ENCODE peak calls at places on chromosomes 13 and 19, in eight cellular contexts. M is left ventricle myocardium superior; C is left colon; Q is NB4; P is activated CD4-positive, alpha-beta T cell treated with anti-CD3 and anti-CD28 coated beads, Interleukin-2, amount 10 ng/mL, durations not matched to agents 7 days and 5 days; Y is AG09319; G is astrocyte of the spinal cord; N is cardiac fibroblast. B is an unnamed sample.

GRCh38 chr19:3576696-3577443 is 4.1 kb downstream of the HMG20B start:
- DNase-seq in M (peak; percentile 82), C (peak; percentile 66), Q (no peak), P (no peak), Y (no peak), G (peak; percentile 67), N (peak; percentile 64), B (no peak)

GRCh38 chr19:42284066-42284501 is 15.0 kb downstream of the CIC start:
- DNase-seq in M (peak; percentile 91), C (peak; percentile 83), Q (peak; percentile 74), P (peak; percentile 83), Y (peak; percentile 57), G (peak; percentile 65), N (peak; percentile 67), B (no peak)

GRCh38 chr13:39364797-39365468 is 238.1 kb downstream of the LHFPL6 start:
- DNase-seq in M (no peak), C (no peak), Q (no peak), P (no peak), Y (no peak), G (peak; percentile 34), N (no peak), B (no peak)

GRCh38 chr13:79678100-79678499 is 197.1 kb downstream of the NDFIP2 start:
- DNase-seq in M (no peak), C (no peak), Q (no peak), P (no peak), Y (no peak), G (peak; percentile 33), N (peak; percentile 39), B (no peak)

GRCh38 chr19:55454787-55455243 is 6.6 kb downstream of the ISOC2 start:
- DNase-seq in M (no peak), C (peak; percentile 49), Q (peak; percentile 46), P (peak; percentile 63), Y (no peak), G (no peak), N (peak; percentile 54), B (no peak)

GRCh38 chr13:21326155-21327030 is 132.7 kb downstream of the ZDHHC20 start:
- DNase-seq in M (no peak), C (peak; percentile 35), Q (no peak), P (no peak), Y (peak; percentile 44), G (peak; percentile 35), N (peak; percentile 18), B (no peak)

GRCh38 chr13:65929436-65929835 is 1300.7 kb downstream of the PCDH9 start:
- DNase-seq in M (no peak), C (no peak), Q (no peak), P (no peak), Y (no peak), G (no peak), N (peak; percentile 23), B (no peak)

GRCh38 chr19:41377977-41378707 is 1.8 kb downstream of the TMEM91 start:
- DNase-seq in M (no peak), C (no peak), Q (no peak), P (no peak), Y (no peak), G (no peak), N (no peak), B (no peak)

GRCh38 chr19:55362990-55363716 is at the start of gene GARIN5B:
- DNase-seq in M (no peak), C (no peak), Q (no peak), P (no peak), Y (no peak), G (no peak), N (no peak), B (no peak)

GRCh38 chr19:29699861-29700260 is 15.2 kb downstream of the C19orf12 start:
- DNase-seq in M (no peak), C (no peak), Q (no peak), P (no peak), Y (no peak), G (no peak), N (no peak), B (no peak)

GRCh38 chr19:2097330-2098327 is 914 bp downstream of the IZUMO4 start:
- DNase-seq in M (peak; percentile 53), C (no peak), Q (no peak), P (peak; percentile 51), Y (no peak), G (no peak), N (no peak), B (no peak)

GRCh38 chr19:2095338-2095938 is 688 bp downstream of the MOB3A start:
- DNase-seq in M (no peak), C (peak; percentile 51), Q (no peak), P (no peak), Y (no peak), G (no peak), N (no peak), B (no peak)

GRCh38 chr13:25415196-25415595 is 43.4 kb downstream of the ATP8A2 start:
- DNase-seq in M (no peak), C (no peak), Q (no peak), P (no peak), Y (no peak), G (no peak), N (no peak), B (no peak)

GRCh38 chr19:51448011-51448744 is 10.1 kb downstream of the SIGLEC8 start:
- DNase-seq in M (no peak), C (no peak), Q (peak; percentile 42), P (peak; percentile 44), Y (no peak), G (no peak), N (no peak), B (no peak)

GRCh38 chr19:47232422-47233211 is 1.6 kb upstream of the BBC3 start:
- DNase-seq in M (no peak), C (peak; percentile 53), Q (peak; percentile 54), P (peak; percentile 36), Y (no peak), G (peak; percentile 51), N (peak; percentile 81), B (no peak)

GRCh38 chr19:39828634-39829032 is 5.3 kb downstream of the DYRK1B start:
- DNase-seq in M (no peak), C (no peak), Q (no peak), P (no peak), Y (no peak), G (no peak), N (no peak), B (no peak)

GRCh38 chr13:20136781-20137703 is 23.8 kb downstream of the GJA3 start:
- DNase-seq in M (no peak), C (peak; percentile 76), Q (peak; percentile 61), P (peak; percentile 48), Y (no peak), G (no peak), N (no peak), B (no peak)

GRCh38 chr13:105918842-105919741 is 616.4 kb downstream of the EFNB2 start:
- DNase-seq in M (no peak), C (peak; percentile 66), Q (peak; percentile 74), P (no peak), Y (no peak), G (peak; percentile 62), N (peak; percentile 69), B (no peak)

GRCh38 chr13:112716461-112716820 is 26.6 kb downstream of the ATP11A start:
- DNase-seq in M (no peak), C (no peak), Q (no peak), P (no peak), Y (no peak), G (no peak), N (no peak), B (no peak)

GRCh38 chr13:43239441-43239840 is 216.1 kb downstream of the DNAJC15 start:
- DNase-seq in M (no peak), C (no peak), Q (no peak), P (no peak), Y (no peak), G (no peak), N (no peak), B (no peak)

GRCh38 chr19:4051175-4052101 is 15.3 kb downstream of the ZBTB7A start:
- DNase-seq in M (no peak), C (peak; percentile 48), Q (peak; percentile 91), P (no peak), Y (no peak), G (no peak), N (peak; percentile 69), B (no peak)

GRCh38 chr19:41876847-41877489 is at the start of gene CD79A:
- DNase-seq in M (peak; percentile 11), C (peak; percentile 54), Q (peak; percentile 75), P (no peak), Y (no peak), G (no peak), N (no peak), B (no peak)

GRCh38 chr13:111178417-111178816 is 63.3 kb downstream of the ARHGEF7 start:
- DNase-seq in M (no peak), C (no peak), Q (no peak), P (no peak), Y (no peak), G (no peak), N (peak; percentile 63), B (no peak)

GRCh38 chr13:44191504-44192171 is 182.0 kb upstream of the SERP2 start:
- DNase-seq in M (no peak), C (peak; percentile 10), Q (peak; percentile 70), P (peak; percentile 48), Y (peak; percentile 80), G (peak; percentile 82), N (peak; percentile 85), B (no peak)

GRCh38 chr19:17125728-17126677 is 50.4 kb downstream of the MYO9B start:
- DNase-seq in M (peak; percentile 70), C (peak; percentile 71), Q (peak; percentile 91), P (peak; percentile 87), Y (no peak), G (no peak), N (peak; percentile 55), B (no peak)

GRCh38 chr13:22107549-22107948 is 436.7 kb downstream of the FGF9 start:
- DNase-seq in M (no peak), C (no peak), Q (no peak), P (no peak), Y (no peak), G (peak; percentile 22), N (no peak), B (no peak)

GRCh38 chr19:33447336-33448158 is 74.0 kb downstream of the CEBPG start:
- DNase-seq in M (no peak), C (no peak), Q (no peak), P (no peak), Y (no peak), G (no peak), N (no peak), B (no peak)